ENCODE peak calls at places on chromosomes 4 and X, in five cellular contexts. One of them, this sample, is unnamed.

GRCh38 chrX:8879750-8880149 is 78.6 kb upstream of the FAM9A start:
- DNase-seq in H1: no peak
- DNase-seq in IMR-90: peak
- DNase-seq in trophoblast cell: no peak
- DNase-seq in neuronal stem cell: no peak
- DNase-seq in this sample: peak

GRCh38 chrX:79572566-79572965 is 205.4 kb upstream of the ITM2A start:
- DNase-seq in H1: no peak
- DNase-seq in IMR-90: no peak
- DNase-seq in trophoblast cell: no peak
- DNase-seq in neuronal stem cell: no peak
- DNase-seq in this sample: no peak

GRCh38 chr4:125773502-125773901 is 458.7 kb downstream of the FAT4 start:
- DNase-seq in H1: no peak
- DNase-seq in trophoblast cell: no peak
- DNase-seq in IMR-90: no peak
- DNase-seq in neuronal stem cell: no peak
- DNase-seq in this sample: no peak

GRCh38 chr4:1233641-1234277 is 15.2 kb downstream of the CTBP1 start:
- DNase-seq in trophoblast cell: peak
- DNase-seq in neuronal stem cell: no peak
- DNase-seq in IMR-90: peak
- DNase-seq in H1: no peak
- DNase-seq in this sample: peak

GRCh38 chr4:163755013-163755412 is 260.5 kb downstream of the TMA16 start:
- DNase-seq in trophoblast cell: no peak
- DNase-seq in IMR-90: peak
- DNase-seq in H1: no peak
- DNase-seq in neuronal stem cell: no peak
- DNase-seq in this sample: peak

GRCh38 chr4:184802203-184803015 is 23.4 kb downstream of the ACSL1 start:
- DNase-seq in trophoblast cell: no peak
- DNase-seq in H1: no peak
- DNase-seq in neuronal stem cell: no peak
- DNase-seq in IMR-90: peak
- DNase-seq in this sample: peak

GRCh38 chr4:56668267-56668666 is 12.8 kb downstream of the HOPX start:
- DNase-seq in H1: no peak
- DNase-seq in neuronal stem cell: no peak
- DNase-seq in IMR-90: no peak
- DNase-seq in trophoblast cell: no peak
- DNase-seq in this sample: no peak

GRCh38 chr4:1511441-1512041 is 105.3 kb upstream of the NKX1-1 start:
- DNase-seq in neuronal stem cell: no peak
- DNase-seq in IMR-90: peak
- DNase-seq in H1: no peak
- DNase-seq in trophoblast cell: no peak
- DNase-seq in this sample: peak

GRCh38 chr4:80831383-80832361 is 198.8 kb upstream of the BMP3 start:
- DNase-seq in neuronal stem cell: no peak
- DNase-seq in IMR-90: peak
- DNase-seq in trophoblast cell: peak
- DNase-seq in H1: no peak
- DNase-seq in this sample: no peak

GRCh38 chr4:182023469-182023868 is 219.7 kb upstream of the TENM3 start:
- DNase-seq in IMR-90: no peak
- DNase-seq in H1: no peak
- DNase-seq in trophoblast cell: no peak
- DNase-seq in neuronal stem cell: no peak
- DNase-seq in this sample: no peak

GRCh38 chr4:4871267-4872147 is 12.0 kb downstream of the MSX1 start:
- DNase-seq in H1: no peak
- DNase-seq in trophoblast cell: no peak
- DNase-seq in neuronal stem cell: peak
- DNase-seq in IMR-90: no peak
- DNase-seq in this sample: no peak

GRCh38 chr4:60378010-60378409 is 822.1 kb upstream of the ADGRL3 start:
- DNase-seq in trophoblast cell: no peak
- DNase-seq in neuronal stem cell: no peak
- DNase-seq in H1: no peak
- DNase-seq in IMR-90: no peak
- DNase-seq in this sample: no peak

GRCh38 chrX:41779058-41779564 is 55.1 kb downstream of the GPR82 start:
- DNase-seq in trophoblast cell: no peak
- DNase-seq in neuronal stem cell: no peak
- DNase-seq in IMR-90: peak
- DNase-seq in H1: no peak
- DNase-seq in this sample: peak

GRCh38 chrX:31228415-31228832 is 156.6 kb upstream of the FTHL17 start:
- DNase-seq in H1: no peak
- DNase-seq in IMR-90: peak
- DNase-seq in neuronal stem cell: no peak
- DNase-seq in trophoblast cell: no peak
- DNase-seq in this sample: peak

GRCh38 chr4:185137233-185137925 is 5.7 kb upstream of the SLC25A4 start:
- DNase-seq in trophoblast cell: no peak
- DNase-seq in neuronal stem cell: no peak
- DNase-seq in IMR-90: no peak
- DNase-seq in H1: no peak
- DNase-seq in this sample: no peak

GRCh38 chr4:184573701-184574100 is 75.5 kb downstream of the CASP3 start:
- DNase-seq in H1: no peak
- DNase-seq in trophoblast cell: no peak
- DNase-seq in neuronal stem cell: no peak
- DNase-seq in IMR-90: no peak
- DNase-seq in this sample: no peak

GRCh38 chr4:98641906-98642668 is 16.3 kb downstream of the TSPAN5 start:
- DNase-seq in neuronal stem cell: no peak
- DNase-seq in IMR-90: no peak
- DNase-seq in H1: no peak
- DNase-seq in trophoblast cell: no peak
- DNase-seq in this sample: no peak

GRCh38 chr4:168480991-168481588 is 798 bp upstream of the DDX60L start:
- DNase-seq in H1: no peak
- DNase-seq in neuronal stem cell: no peak
- DNase-seq in trophoblast cell: peak
- DNase-seq in IMR-90: peak
- DNase-seq in this sample: peak

GRCh38 chr4:41815478-41815877 is 67.0 kb upstream of the PHOX2B start:
- DNase-seq in IMR-90: no peak
- DNase-seq in trophoblast cell: no peak
- DNase-seq in H1: no peak
- DNase-seq in neuronal stem cell: no peak
- DNase-seq in this sample: no peak

GRCh38 chr4:37008199-37008598 is 236.3 kb upstream of the NWD2 start:
- DNase-seq in neuronal stem cell: no peak
- DNase-seq in IMR-90: no peak
- DNase-seq in trophoblast cell: no peak
- DNase-seq in H1: no peak
- DNase-seq in this sample: no peak

GRCh38 chr4:75561789-75562188 is 5.9 kb downstream of the ODAPH start:
- DNase-seq in trophoblast cell: peak
- DNase-seq in neuronal stem cell: peak
- DNase-seq in H1: peak
- DNase-seq in IMR-90: peak
- DNase-seq in this sample: no peak

GRCh38 chrX:141642979-141643378 is 53.5 kb downstream of the SPANXA2 start:
- DNase-seq in trophoblast cell: no peak
- DNase-seq in neuronal stem cell: no peak
- DNase-seq in IMR-90: peak
- DNase-seq in H1: no peak
- DNase-seq in this sample: no peak

GRCh38 chr4:113145519-113146291 is 96.3 kb downstream of the ANK2 start:
- DNase-seq in IMR-90: no peak
- DNase-seq in neuronal stem cell: peak
- DNase-seq in trophoblast cell: no peak
- DNase-seq in H1: peak
- DNase-seq in this sample: peak

GRCh38 chr4:82913305-82913704 is 12.8 kb downstream of the THAP9 start:
- DNase-seq in neuronal stem cell: no peak
- DNase-seq in trophoblast cell: no peak
- DNase-seq in IMR-90: peak
- DNase-seq in H1: no peak
- DNase-seq in this sample: no peak

GRCh38 chrX:133415276-133416105 is at the start of gene GPC4:
- DNase-seq in trophoblast cell: peak
- DNase-seq in IMR-90: no peak
- DNase-seq in neuronal stem cell: peak
- DNase-seq in H1: no peak
- DNase-seq in this sample: peak
- H3K14ac ChIP-seq in trophoblast cell: peak
- H3K14ac ChIP-seq in IMR-90: no peak
- H3K14ac ChIP-seq in neuronal stem cell: no peak
- H3K14ac ChIP-seq in H1: peak
- H3K14ac ChIP-seq in this sample: no peak

GRCh38 chr4:8332891-8333331 is 63.4 kb downstream of the HTRA3 start:
- DNase-seq in H1: no peak
- DNase-seq in trophoblast cell: no peak
- DNase-seq in IMR-90: no peak
- DNase-seq in neuronal stem cell: no peak
- DNase-seq in this sample: no peak
- H2BK120ac ChIP-seq in H1: no peak
- H2BK120ac ChIP-seq in trophoblast cell: no peak
- H2BK120ac ChIP-seq in IMR-90: no peak
- H2BK120ac ChIP-seq in neuronal stem cell: no peak
- H2BK120ac ChIP-seq in this sample: no peak

DNA sequence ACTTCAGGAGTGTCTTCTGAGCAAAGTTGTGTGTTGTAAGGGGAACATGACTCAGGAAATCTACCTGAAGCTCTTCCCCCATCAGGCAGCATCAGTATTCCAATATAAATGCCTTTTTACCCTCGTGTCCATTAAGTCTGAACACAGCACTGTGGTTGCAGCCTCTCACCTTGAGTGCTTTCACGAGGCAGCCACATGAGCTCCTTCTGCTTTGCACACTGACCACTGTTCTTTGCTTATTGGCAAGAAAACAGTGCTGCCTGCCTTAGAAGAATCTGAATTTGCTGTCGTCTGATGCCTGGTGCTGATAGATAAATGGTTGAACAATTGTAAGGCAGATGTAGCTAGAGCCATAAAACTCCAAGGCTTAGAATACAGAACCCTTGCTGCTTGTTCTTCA is 139.6 kb upstream of the WDR1 start:
- DNase-seq in trophoblast cell: no peak
- DNase-seq in neuronal stem cell: no peak
- DNase-seq in H1: no peak
- DNase-seq in IMR-90: no peak
- DNase-seq in this sample: no peak
- H3K4me3 ChIP-seq in trophoblast cell: no peak
- H3K4me3 ChIP-seq in neuronal stem cell: no peak
- H3K4me3 ChIP-seq in H1: no peak
- H3K4me3 ChIP-seq in IMR-90: no peak
- H3K4me3 ChIP-seq in this sample: no peak

DNA sequence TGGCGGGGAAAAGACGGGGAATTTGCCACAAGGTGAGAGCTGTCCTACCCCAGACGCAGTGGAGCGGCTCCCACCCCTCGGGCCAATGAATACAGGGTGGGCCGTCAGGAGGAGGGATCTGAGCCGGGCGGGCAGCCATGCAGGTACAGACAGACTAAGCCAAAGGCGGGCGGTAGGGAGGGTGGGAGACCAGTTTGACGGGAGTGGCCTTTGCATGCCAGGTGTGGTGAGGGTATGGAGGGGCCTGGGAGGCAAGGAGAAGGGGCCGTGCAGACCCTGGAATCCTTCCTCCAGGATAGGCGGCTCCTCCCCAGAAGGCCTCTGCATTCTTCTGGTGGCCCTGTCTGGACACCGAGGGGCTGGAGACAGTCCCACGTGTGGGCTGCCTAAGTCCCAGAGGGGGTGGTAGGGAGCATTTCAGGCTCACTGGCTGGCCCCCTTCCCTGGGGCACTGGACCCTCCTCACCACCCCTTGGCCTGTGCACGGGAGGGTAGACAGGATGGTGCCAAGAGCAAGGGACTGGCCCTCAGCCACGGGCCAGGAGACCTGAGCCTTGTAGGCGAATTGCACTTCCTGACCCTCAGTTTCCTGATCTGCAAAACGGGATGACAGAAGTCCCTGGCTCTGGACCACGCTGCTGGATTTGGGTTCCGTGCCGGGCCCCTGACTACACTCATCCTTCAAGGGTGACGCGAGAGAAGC is 2.8 kb downstream of the SH3BP2 start:
- DNase-seq in trophoblast cell: no peak
- DNase-seq in neuronal stem cell: no peak
- DNase-seq in H1: no peak
- DNase-seq in IMR-90: no peak
- DNase-seq in this sample: no peak
- H3K14ac ChIP-seq in trophoblast cell: no peak
- H3K14ac ChIP-seq in neuronal stem cell: peak
- H3K14ac ChIP-seq in H1: no peak
- H3K14ac ChIP-seq in IMR-90: no peak
- H3K14ac ChIP-seq in this sample: peak

GRCh38 chr4:140005699-140006098 is 148.3 kb downstream of the MAML3 start:
- DNase-seq in trophoblast cell: no peak
- DNase-seq in neuronal stem cell: no peak
- DNase-seq in H1: no peak
- DNase-seq in IMR-90: no peak
- DNase-seq in this sample: no peak

GRCh38 chr4:140000232-140000631 is 153.8 kb downstream of the MAML3 start:
- DNase-seq in trophoblast cell: no peak
- DNase-seq in IMR-90: no peak
- DNase-seq in H1: no peak
- DNase-seq in neuronal stem cell: no peak
- DNase-seq in this sample: no peak

GRCh38 chr4:140004580-140005314 is 149.2 kb downstream of the MAML3 start:
- DNase-seq in IMR-90: peak
- DNase-seq in neuronal stem cell: peak
- DNase-seq in H1: no peak
- DNase-seq in trophoblast cell: no peak
- DNase-seq in this sample: peak

GRCh38 chr4:140003851-140004579 is 150.0 kb downstream of the MAML3 start:
- DNase-seq in H1: no peak
- DNase-seq in trophoblast cell: no peak
- DNase-seq in neuronal stem cell: no peak
- DNase-seq in IMR-90: peak
- DNase-seq in this sample: no peak
- H2BK120ac ChIP-seq in H1: no peak
- H2BK120ac ChIP-seq in trophoblast cell: no peak
- H2BK120ac ChIP-seq in neuronal stem cell: peak
- H2BK120ac ChIP-seq in IMR-90: peak
- H2BK120ac ChIP-seq in this sample: no peak